ENCODE peak calls at places on chromosomes 11 and 22, in seven cellular contexts. K is lung microvascular endothelial cell; Q is GM03348; O is HuH-7.5; N is Kasumi-1; Y is left ventricle myocardium inferior; V is naive thymus-derived CD8-positive, alpha-beta T cell. F is an unnamed sample.

GRCh38 chr11:19352072-19352735 is 111.5 kb upstream of the E2F8 start:
- DNase-seq in K (no peak), Q (no peak), O (no peak), N (no peak), Y (no peak), V (no peak), F (no peak)

GRCh38 chr11:69295995-69296889 is 2.3 kb downstream of the MYEOV start:
- DNase-seq in K (no peak), Q (peak), O (peak), N (peak), Y (peak), V (no peak), F (peak)

GRCh38 chr11:1573077-1573846 is 1.2 kb upstream of the DUSP8 start:
- DNase-seq in K (no peak), Q (no peak), O (no peak), N (no peak), Y (no peak), V (no peak), F (no peak)

GRCh38 chr22:21015051-21016006 is at the start of gene P2RX6:
- DNase-seq in K (no peak), Q (peak), O (no peak), N (no peak), Y (no peak), V (no peak), F (no peak)

GRCh38 chr22:24952837-24953293 is 349 bp downstream of the KIAA1671 start:
- DNase-seq in K (peak), Q (peak), O (peak), N (no peak), Y (peak), V (no peak), F (peak)

GRCh38 chr11:45339754-45340519 is 53.8 kb upstream of the SYT13 start:
- DNase-seq in K (peak), Q (peak), O (peak), N (peak), Y (peak), V (peak), F (peak)

GRCh38 chr11:45280449-45280848 is 5.7 kb downstream of the SYT13 start:
- DNase-seq in K (peak), Q (no peak), O (no peak), N (no peak), Y (no peak), V (no peak), F (no peak)

GRCh38 chr22:46424496-46424895 is 89.0 kb downstream of the TRMU start:
- DNase-seq in K (peak), Q (no peak), O (no peak), N (no peak), Y (no peak), V (no peak), F (no peak)

GRCh38 chr22:42724062-42724461 is 3.4 kb upstream of the A4GALT start:
- DNase-seq in K (no peak), Q (no peak), O (no peak), N (no peak), Y (no peak), V (no peak), F (no peak)

GRCh38 chr11:92527467-92527866 is 302.8 kb downstream of the FAT3 start:
- DNase-seq in K (no peak), Q (peak), O (no peak), N (no peak), Y (no peak), V (no peak), F (no peak)

F was measured in lower lobe of right lung.